ENCODE peak calls at places on chromosome 6, in four cellular contexts. One of them, this sample, is unnamed.
A peak's percentile ranks its signal among the peaks of the same experiment; 100 is the strongest.

GRCh38 chr6:34246563-34247391 is 2.0 kb downstream of the SMIM29 start:
- DNase-seq in GM12878: no peak
- DNase-seq in HepG2: peak; percentile 49
- DNase-seq in K562: peak; percentile 79
- DNase-seq in this sample: peak; percentile 71

GRCh38 chr6:17431581-17431980 is 38.2 kb downstream of the CAP2 start:
- DNase-seq in GM12878: no peak
- DNase-seq in HepG2: peak; percentile 20
- DNase-seq in K562: no peak
- DNase-seq in this sample: no peak

GRCh38 chr6:132132420-132132819 is 181.2 kb upstream of the CCN2 start:
- DNase-seq in GM12878: no peak
- DNase-seq in HepG2: no peak
- DNase-seq in K562: no peak
- DNase-seq in this sample: no peak

GRCh38 chr6:3530515-3530914 is 73.7 kb upstream of the SLC22A23 start:
- DNase-seq in GM12878: no peak
- DNase-seq in HepG2: no peak
- DNase-seq in K562: no peak
- DNase-seq in this sample: no peak

GRCh38 chr6:92748131-92748530 is 671.2 kb downstream of the EPHA7 start:
- DNase-seq in GM12878: no peak
- DNase-seq in HepG2: no peak
- DNase-seq in K562: no peak
- DNase-seq in this sample: no peak

GRCh38 chr6:142336787-142337186 is 35.0 kb downstream of the ADGRG6 start:
- DNase-seq in GM12878: no peak
- DNase-seq in HepG2: no peak
- DNase-seq in K562: no peak
- DNase-seq in this sample: no peak

GRCh38 chr6:109048176-109048575 is 46.5 kb downstream of the SESN1 start:
- DNase-seq in GM12878: no peak
- DNase-seq in HepG2: no peak
- DNase-seq in K562: no peak
- DNase-seq in this sample: no peak

GRCh38 chr6:98827295-98828159 is 6.8 kb upstream of the POU3F2 start:
- DNase-seq in GM12878: no peak
- DNase-seq in HepG2: no peak
- DNase-seq in K562: no peak
- DNase-seq in this sample: peak; percentile 62

GRCh38 chr6:130908188-130908587 is 81.0 kb downstream of the SMLR1 start:
- DNase-seq in GM12878: peak; percentile 27
- DNase-seq in HepG2: no peak
- DNase-seq in K562: no peak
- DNase-seq in this sample: no peak

GRCh38 chr6:2477723-2478122 is 232.3 kb upstream of the GMDS start:
- DNase-seq in GM12878: no peak
- DNase-seq in HepG2: no peak
- DNase-seq in K562: no peak
- DNase-seq in this sample: no peak

GRCh38 chr6:31967926-31968320 is 4.0 kb downstream of the DXO start:
- DNase-seq in GM12878: no peak
- DNase-seq in HepG2: no peak
- DNase-seq in K562: no peak
- DNase-seq in this sample: no peak

GRCh38 chr6:3732345-3733141 is 19.0 kb downstream of the PXDC1 start:
- DNase-seq in GM12878: no peak
- DNase-seq in HepG2: peak; percentile 64
- DNase-seq in K562: peak; percentile 87
- DNase-seq in this sample: peak; percentile 83

GRCh38 chr6:35294308-35294945 is 3.2 kb upstream of the DEF6 start:
- DNase-seq in GM12878: no peak
- DNase-seq in HepG2: peak; percentile 62
- DNase-seq in K562: peak; percentile 75
- DNase-seq in this sample: peak; percentile 60

GRCh38 chr6:12356983-12357972 is 67.1 kb downstream of the EDN1 start:
- DNase-seq in GM12878: peak; percentile 86
- DNase-seq in HepG2: no peak
- DNase-seq in K562: no peak
- DNase-seq in this sample: no peak

GRCh38 chr6:10030942-10031537 is 383.8 kb downstream of the TFAP2A start:
- DNase-seq in GM12878: no peak
- DNase-seq in HepG2: peak; percentile 32
- DNase-seq in K562: peak; percentile 44
- DNase-seq in this sample: no peak

GRCh38 chr6:152146385-152146784 is 338.9 kb downstream of the ESR1 start:
- DNase-seq in GM12878: no peak
- DNase-seq in HepG2: no peak
- DNase-seq in K562: no peak
- DNase-seq in this sample: no peak

GRCh38 chr6:36052092-36052491 is 24.5 kb downstream of the MAPK14 start:
- DNase-seq in GM12878: no peak
- DNase-seq in HepG2: no peak
- DNase-seq in K562: no peak
- DNase-seq in this sample: no peak

GRCh38 chr6:136149311-136149710 is 100.8 kb downstream of the MTFR2 start:
- DNase-seq in GM12878: no peak
- DNase-seq in HepG2: no peak
- DNase-seq in K562: no peak
- DNase-seq in this sample: no peak

GRCh38 chr6:169452117-169452868 is 198.6 kb upstream of the THBS2 start:
- DNase-seq in GM12878: no peak
- DNase-seq in HepG2: no peak
- DNase-seq in K562: peak; percentile 90
- DNase-seq in this sample: no peak

DNA sequence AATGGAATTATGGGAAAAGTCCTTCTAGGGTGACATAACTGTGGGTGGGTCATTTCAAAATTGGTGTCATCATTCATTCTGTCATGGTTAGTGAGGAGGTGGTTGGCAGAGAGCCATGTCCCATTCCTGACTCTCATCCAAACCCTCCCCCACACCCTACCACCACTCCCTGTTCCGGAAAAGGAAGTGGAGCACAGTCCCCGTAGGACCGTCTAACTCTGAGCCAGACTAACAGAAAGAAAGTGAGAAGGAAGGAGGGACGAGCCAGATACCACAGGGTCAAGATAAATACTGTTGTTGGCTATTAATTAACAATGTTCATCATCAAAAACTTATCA is 4.8 kb downstream of the TRIM10 start:
- DNase-seq in GM12878: no peak
- DNase-seq in HepG2: peak; percentile 49
- DNase-seq in K562: peak; percentile 71
- DNase-seq in this sample: no peak
- TF ChIP-seq ETV6 in GM12878: no peak
- TF ChIP-seq ETV6 in HepG2: no peak
- TF ChIP-seq ETV6 in K562: no peak
- TF ChIP-seq ETV6 in this sample: no peak

GRCh38 chr6:112307707-112308106 is 39.4 kb upstream of the RFPL4B start:
- DNase-seq in GM12878: peak; percentile 56
- DNase-seq in HepG2: no peak
- DNase-seq in K562: no peak
- DNase-seq in this sample: no peak

GRCh38 chr6:112308476-112308875 is 38.7 kb upstream of the RFPL4B start:
- DNase-seq in GM12878: no peak
- DNase-seq in HepG2: no peak
- DNase-seq in K562: no peak
- DNase-seq in this sample: no peak

GRCh38 chr6:112310439-112311154 is 36.5 kb upstream of the RFPL4B start:
- DNase-seq in GM12878: no peak
- DNase-seq in HepG2: no peak
- DNase-seq in K562: no peak
- DNase-seq in this sample: no peak

GRCh38 chr6:112309244-112309643 is 37.9 kb upstream of the RFPL4B start:
- DNase-seq in GM12878: no peak
- DNase-seq in HepG2: no peak
- DNase-seq in K562: no peak
- DNase-seq in this sample: no peak

DNA sequence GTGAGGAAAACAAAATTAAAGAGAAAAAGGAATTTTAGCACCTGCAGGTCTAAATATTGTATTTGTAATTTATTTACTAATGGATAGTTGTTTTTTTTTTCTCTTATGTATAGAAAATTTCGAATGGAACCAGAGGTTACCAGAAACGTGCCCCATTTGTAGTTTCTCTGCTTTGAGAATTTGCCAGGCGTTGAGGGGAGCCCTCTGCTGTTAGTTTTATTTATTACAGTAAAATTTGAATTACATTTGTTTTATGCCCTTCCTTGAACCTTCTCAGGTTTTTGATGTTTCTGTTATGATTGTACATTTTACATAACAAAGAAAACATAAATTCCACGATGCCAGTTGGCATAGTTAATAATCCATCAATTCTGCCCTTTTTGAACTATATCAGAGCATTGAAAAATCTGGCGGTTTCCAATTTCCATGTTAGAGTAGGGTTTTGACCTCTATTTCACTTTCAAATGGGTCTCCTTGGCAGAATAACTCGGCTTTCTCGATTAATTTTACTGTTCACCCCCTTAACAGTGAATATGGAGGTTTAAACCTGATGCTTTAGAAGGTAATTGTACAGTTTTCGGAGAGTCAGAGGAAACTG is 35.1 kb upstream of the RFPL4B start:
- DNase-seq in GM12878: no peak
- DNase-seq in HepG2: peak; percentile 7
- DNase-seq in K562: peak; percentile 18
- DNase-seq in this sample: no peak
- TF ChIP-seq ETV6 in GM12878: no peak
- TF ChIP-seq ETV6 in HepG2: no peak
- TF ChIP-seq ETV6 in K562: no peak
- TF ChIP-seq ETV6 in this sample: no peak

GRCh38 chr6:107585815-107586435 is 96.0 kb downstream of the SOBP start:
- DNase-seq in GM12878: no peak
- DNase-seq in HepG2: no peak
- DNase-seq in K562: no peak
- DNase-seq in this sample: no peak
- TF ChIP-seq ETV6 in GM12878: no peak
- TF ChIP-seq ETV6 in HepG2: no peak
- TF ChIP-seq ETV6 in K562: no peak
- TF ChIP-seq ETV6 in this sample: no peak

DNA sequence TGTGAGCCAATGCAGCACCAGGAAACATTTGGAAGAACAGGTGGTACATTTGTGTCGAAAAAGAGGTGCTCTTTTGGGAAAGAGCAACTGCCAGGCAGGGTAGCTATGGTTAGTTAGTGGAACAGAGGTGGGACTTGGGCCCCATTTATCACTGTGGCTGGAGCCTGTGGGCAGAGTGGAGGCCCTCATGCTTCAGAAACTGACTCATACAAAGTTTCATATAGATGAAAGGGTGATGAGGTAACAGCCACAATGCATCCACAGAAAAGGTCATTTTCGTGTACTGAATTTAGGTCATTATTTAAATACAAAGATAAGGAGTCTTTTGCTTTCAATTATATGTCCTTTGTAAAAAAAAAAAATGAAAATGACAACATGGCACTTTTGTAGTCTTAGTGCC is 76.4 kb upstream of the HS3ST5 start:
- DNase-seq in GM12878: peak; percentile 4
- DNase-seq in HepG2: peak; percentile 52
- DNase-seq in K562: no peak
- DNase-seq in this sample: no peak
- TF ChIP-seq ETV6 in GM12878: no peak
- TF ChIP-seq ETV6 in HepG2: no peak
- TF ChIP-seq ETV6 in K562: no peak
- TF ChIP-seq ETV6 in this sample: no peak

GRCh38 chr6:44561832-44562496 is 174.5 kb downstream of the CDC5L start:
- DNase-seq in GM12878: no peak
- DNase-seq in HepG2: no peak
- DNase-seq in K562: no peak
- DNase-seq in this sample: no peak
- TF ChIP-seq ETV6 in GM12878: no peak
- TF ChIP-seq ETV6 in HepG2: no peak
- TF ChIP-seq ETV6 in K562: no peak
- TF ChIP-seq ETV6 in this sample: no peak

DNA sequence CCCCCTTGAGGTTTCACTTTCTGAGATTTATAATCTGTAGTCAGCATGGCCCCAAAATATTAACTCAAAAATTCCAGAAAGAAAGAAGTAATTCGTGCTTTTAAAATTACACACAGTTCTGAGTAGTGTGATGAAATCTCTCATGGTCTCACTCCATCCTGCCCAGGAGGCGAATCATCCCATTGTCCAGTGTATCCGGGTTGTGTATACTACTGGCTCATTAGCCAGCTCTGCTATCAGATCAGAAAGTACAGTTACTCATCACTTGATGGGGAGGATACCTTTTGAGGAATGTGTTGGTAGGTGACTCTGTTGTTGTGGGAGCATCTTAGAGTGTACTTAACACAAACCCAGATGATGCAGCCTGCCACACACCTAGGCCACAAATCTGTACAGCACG is 65.2 kb downstream of the CDC5L start:
- DNase-seq in GM12878: no peak
- DNase-seq in HepG2: peak; percentile 51
- DNase-seq in K562: no peak
- DNase-seq in this sample: no peak
- TF ChIP-seq ETV6 in GM12878: no peak
- TF ChIP-seq ETV6 in HepG2: no peak
- TF ChIP-seq ETV6 in K562: no peak
- TF ChIP-seq ETV6 in this sample: no peak

DNA sequence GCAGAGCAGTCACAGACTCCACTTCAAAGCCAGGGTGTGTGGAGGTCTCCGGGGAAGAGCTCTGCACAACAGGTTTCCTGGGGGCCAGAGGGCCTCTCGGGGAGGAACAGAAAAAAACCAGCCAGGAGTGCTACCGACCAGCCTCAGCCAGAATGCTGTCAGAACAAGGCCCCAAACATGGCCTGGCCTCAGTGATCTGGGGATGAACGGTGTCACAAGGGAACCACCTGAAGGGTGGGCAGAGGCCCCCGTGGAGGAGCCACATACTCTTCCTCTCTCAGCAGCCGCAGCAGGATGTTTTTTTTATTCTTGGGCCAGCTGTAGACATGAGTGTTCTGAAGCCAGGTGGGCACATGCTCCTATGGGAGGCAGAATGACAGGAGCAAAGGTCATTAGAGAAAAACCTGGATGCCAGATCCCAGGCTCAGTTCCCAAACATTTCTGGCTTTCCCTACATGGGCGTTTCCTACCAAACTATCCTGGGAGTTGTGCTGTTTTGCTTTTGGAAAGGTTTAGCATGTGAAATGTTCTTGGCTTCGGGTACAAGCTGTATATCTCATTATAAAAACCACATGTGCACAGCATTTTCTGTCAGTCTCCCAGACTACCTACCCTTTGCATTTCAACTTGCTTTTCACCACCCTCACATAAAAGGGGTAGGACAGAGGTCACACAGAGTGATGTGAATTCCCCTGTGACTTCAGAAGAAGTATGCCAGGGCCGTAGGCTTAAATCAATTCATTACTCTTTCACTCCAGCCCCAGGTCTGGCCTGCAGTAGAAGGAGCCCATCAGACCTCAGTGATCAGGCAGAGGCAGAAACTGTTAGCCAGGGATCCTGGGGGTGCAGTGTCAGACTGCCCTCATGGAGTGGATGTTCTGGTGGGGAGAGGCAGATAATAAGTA is 46.2 kb downstream of the TRAF3IP2 start:
- DNase-seq in GM12878: no peak
- DNase-seq in HepG2: peak; percentile 34
- DNase-seq in K562: no peak
- DNase-seq in this sample: no peak
- TF ChIP-seq ETV6 in GM12878: no peak
- TF ChIP-seq ETV6 in HepG2: no peak
- TF ChIP-seq ETV6 in K562: no peak
- TF ChIP-seq ETV6 in this sample: no peak